ENCODE peak calls at places on chromosome 14, in six cellular contexts. H, P, D, S, E and V are unnamed samples.

GRCh38 chr14:81221579-81222102 is 882 bp upstream of the GTF2A1 start:
- DNase-seq in H (no peak), P (no peak), D (no peak), S (no peak), E (no peak), V (no peak)

GRCh38 chr14:31936100-31936499 is 141.0 kb upstream of the ARHGAP5 start:
- DNase-seq in H (no peak), P (no peak), D (no peak), S (no peak), E (no peak), V (no peak)

GRCh38 chr14:22813145-22813544 is 2.1 kb downstream of the SLC7A7 start:
- DNase-seq in H (no peak), P (no peak), D (no peak), S (no peak), E (no peak), V (no peak)

GRCh38 chr14:55731881-55732498 is 152.0 kb downstream of the KTN1 start:
- DNase-seq in H (no peak), P (peak; percentile 51), D (peak; percentile 8), S (no peak), E (no peak), V (no peak)

GRCh38 chr14:26811756-26812305 is 214.0 kb upstream of the NOVA1 start:
- DNase-seq in H (no peak), P (no peak), D (no peak), S (no peak), E (no peak), V (no peak)

GRCh38 chr14:81303258-81303935 is 82.6 kb upstream of the GTF2A1 start:
- DNase-seq in H (no peak), P (peak; percentile 89), D (no peak), S (peak; percentile 69), E (no peak), V (no peak)

GRCh38 chr14:95075789-95076188 is 81.5 kb downstream of the DICER1 start:
- DNase-seq in H (no peak), P (no peak), D (no peak), S (no peak), E (no peak), V (no peak)

GRCh38 chr14:50669441-50669986 is 1.4 kb upstream of the SAV1 start:
- DNase-seq in H (no peak), P (no peak), D (peak; percentile 8), S (no peak), E (no peak), V (no peak)

GRCh38 chr14:35051796-35052195 is 5.7 kb downstream of the FAM177A1 start:
- DNase-seq in H (no peak), P (no peak), D (no peak), S (no peak), E (no peak), V (no peak)

GRCh38 chr14:90554341-90554740 is 157.5 kb downstream of the CALM1 start:
- DNase-seq in H (no peak), P (no peak), D (peak; percentile 75), S (no peak), E (peak; percentile 96), V (no peak)

GRCh38 chr14:45085004-45085403 is 1.1 kb downstream of the PRPF39 start:
- DNase-seq in H (no peak), P (no peak), D (no peak), S (peak; percentile 19), E (no peak), V (no peak)

GRCh38 chr14:96122496-96122895 is 82.1 kb upstream of the BDKRB2 start:
- DNase-seq in H (peak; percentile 66), P (peak; percentile 50), D (no peak), S (no peak), E (no peak), V (peak; percentile 65)

GRCh38 chr14:92747701-92748258 is 647 bp downstream of the LGMN start:
- DNase-seq in H (no peak), P (no peak), D (no peak), S (peak; percentile 23), E (peak; percentile 42), V (no peak)

GRCh38 chr14:99245541-99246511 is 26.2 kb downstream of the BCL11B start:
- DNase-seq in H (no peak), P (no peak), D (no peak), S (no peak), E (no peak), V (no peak)

GRCh38 chr14:51954657-51955056 is 34.7 kb upstream of the RTRAF start:
- DNase-seq in H (no peak), P (no peak), D (no peak), S (no peak), E (no peak), V (no peak)

GRCh38 chr14:76245097-76245496 is 93.4 kb downstream of the GPATCH2L start:
- DNase-seq in H (no peak), P (no peak), D (no peak), S (peak; percentile 88), E (no peak), V (no peak)

GRCh38 chr14:91418387-91419043 is 895 bp upstream of the CCDC88C start:
- DNase-seq in H (no peak), P (peak; percentile 74), D (peak; percentile 57), S (peak; percentile 57), E (peak; percentile 51), V (no peak)

GRCh38 chr14:75070383-75070782 is 942 bp downstream of the ZC2HC1C start:
- DNase-seq in H (no peak), P (no peak), D (no peak), S (no peak), E (no peak), V (no peak)

GRCh38 chr14:91387135-91387849 is 30.3 kb downstream of the CCDC88C start:
- DNase-seq in H (no peak), P (no peak), D (no peak), S (peak; percentile 48), E (no peak), V (no peak)

GRCh38 chr14:39731912-39732311 is 299.7 kb upstream of the FBXO33 start:
- DNase-seq in H (no peak), P (no peak), D (no peak), S (no peak), E (no peak), V (no peak)

GRCh38 chr14:100384819-100385813 is 62.0 kb downstream of the SLC25A47 start:
- DNase-seq in H (peak; percentile 62), P (no peak), D (no peak), S (peak; percentile 33), E (no peak), V (no peak)

GRCh38 chr14:76267322-76268012 is 108.5 kb upstream of the ESRRB start:
- DNase-seq in H (no peak), P (peak; percentile 58), D (peak; percentile 68), S (peak; percentile 34), E (peak; percentile 78), V (no peak)

GRCh38 chr14:87014854-87015253 is 978.1 kb downstream of the GALC start:
- DNase-seq in H (no peak), P (no peak), D (no peak), S (no peak), E (no peak), V (no peak)

GRCh38 chr14:35687335-35687939 is 121.7 kb downstream of the RALGAPA1 start:
- DNase-seq in H (peak; percentile 11), P (no peak), D (no peak), S (peak; percentile 37), E (no peak), V (peak; percentile 45)

GRCh38 chr14:104292084-104292970 is 153.9 kb downstream of the KIF26A start:
- DNase-seq in H (no peak), P (no peak), D (no peak), S (no peak), E (no peak), V (no peak)

GRCh38 chr14:24695265-24696241 is 61.6 kb upstream of the GZMB start:
- DNase-seq in H (no peak), P (no peak), D (peak; percentile 19), S (no peak), E (no peak), V (no peak)